ENCODE peak calls at places on chromosomes 2 and 18, in eight cellular contexts. Y is AG04449, X is brain microvascular endothelial cell, V is RWPE2, N is fibroblast of mammary gland, T is Panc1, Q is astrocyte of the spinal cord, O is fibroblast of pulmonary artery. E is an unnamed sample.

GRCh38 chr2:28751956-28752607 is 452 bp downstream of the PPP1CB start:
- DNase-seq in Y (no peak), X (no peak), V (no peak), N (no peak), T (no peak), Q (no peak), O (no peak), E (no peak)

GRCh38 chr2:86274918-86275275 is 62.5 kb downstream of the REEP1 start:
- DNase-seq in Y (no peak), X (no peak), V (no peak), N (peak; percentile 37), T (no peak), Q (peak; percentile 48), O (peak; percentile 11), E (no peak)

GRCh38 chr18:73279499-73279898 is 411.7 kb upstream of the NETO1 start:
- DNase-seq in Y (no peak), X (no peak), V (no peak), N (no peak), T (no peak), Q (no peak), O (no peak), E (no peak)

GRCh38 chr2:170685591-170685990 is 29.5 kb upstream of the SP5 start:
- DNase-seq in Y (no peak), X (no peak), V (no peak), N (no peak), T (no peak), Q (no peak), O (no peak), E (no peak)

GRCh38 chr2:240216197-240216596 is 75.7 kb upstream of the OTOS start:
- DNase-seq in Y (no peak), X (no peak), V (no peak), N (no peak), T (no peak), Q (no peak), O (no peak), E (no peak)

GRCh38 chr2:217657252-217657651 is 345.5 kb downstream of the TNS1 start:
- DNase-seq in Y (no peak), X (no peak), V (no peak), N (no peak), T (no peak), Q (no peak), O (no peak), E (no peak)

GRCh38 chr2:219454217-219454616 is 19.6 kb downstream of the SPEG start:
- DNase-seq in Y (no peak), X (no peak), V (peak; percentile 34), N (no peak), T (no peak), Q (peak; percentile 79), O (no peak), E (no peak)

GRCh38 chr2:118830121-118830520 is 17.3 kb downstream of the EN1 start:
- DNase-seq in Y (no peak), X (no peak), V (no peak), N (peak; percentile 84), T (no peak), Q (no peak), O (no peak), E (no peak)

GRCh38 chr2:136347976-136348375 is 230.0 kb upstream of the CXCR4 start:
- DNase-seq in Y (no peak), X (no peak), V (no peak), N (no peak), T (no peak), Q (no peak), O (no peak), E (no peak)

GRCh38 chr2:187349328-187349944 is 98.6 kb downstream of the CALCRL start:
- DNase-seq in Y (no peak), X (no peak), V (no peak), N (peak; percentile 80), T (no peak), Q (no peak), O (peak; percentile 78), E (peak; percentile 61)

DNA sequence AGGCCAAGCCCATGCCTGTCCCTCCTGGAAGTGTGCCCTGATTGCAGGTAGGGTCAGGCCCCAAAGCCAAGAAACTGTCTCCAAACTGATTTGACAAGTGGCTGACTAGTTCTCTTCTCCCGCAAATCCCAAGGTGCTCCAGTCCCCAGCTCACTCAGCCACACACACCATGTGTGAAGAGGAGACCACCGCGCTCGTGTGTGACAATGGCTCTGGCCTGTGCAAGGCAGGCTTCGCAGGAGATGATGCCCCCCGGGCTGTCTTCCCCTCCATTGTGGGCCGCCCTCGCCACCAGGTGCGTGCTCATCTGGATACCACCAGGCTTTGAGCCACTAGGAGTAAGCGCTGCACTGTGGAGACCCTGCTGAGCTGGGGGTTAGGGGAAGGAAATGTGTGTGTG is 8.3 kb downstream of the ACTG2 start:
- DNase-seq in Y (no peak), X (no peak), V (no peak), N (no peak), T (no peak), Q (no peak), O (no peak), E (no peak)
- H3K4me3 ChIP-seq in Y (no peak overlapping the region), X (no peak overlapping the region), V (no peak overlapping the region), N (no peak overlapping the region), T (no peak overlapping the region), Q (no peak overlapping the region), O (no peak overlapping the region), E (no peak overlapping the region)

GRCh38 chr18:35024196-35024595 is 17.0 kb upstream of the MAPRE2 start:
- DNase-seq in Y (no peak), X (no peak), V (no peak), N (peak; percentile 44), T (no peak), Q (no peak), O (no peak), E (peak; percentile 14)

GRCh38 chr18:35028556-35028955 is 12.7 kb upstream of the MAPRE2 start:
- DNase-seq in Y (no peak), X (no peak), V (no peak), N (peak; percentile 74), T (no peak), Q (no peak), O (no peak), E (no peak)

GRCh38 chr18:35027206-35027605 is 14.0 kb upstream of the MAPRE2 start:
- DNase-seq in Y (no peak), X (no peak), V (no peak), N (no peak), T (no peak), Q (no peak), O (no peak), E (no peak)

GRCh38 chr18:35024965-35025364 is 16.2 kb upstream of the MAPRE2 start:
- DNase-seq in Y (peak; percentile 64), X (peak; percentile 34), V (no peak), N (peak; percentile 89), T (no peak), Q (peak; percentile 69), O (peak; percentile 91), E (peak; percentile 33)

DNA sequence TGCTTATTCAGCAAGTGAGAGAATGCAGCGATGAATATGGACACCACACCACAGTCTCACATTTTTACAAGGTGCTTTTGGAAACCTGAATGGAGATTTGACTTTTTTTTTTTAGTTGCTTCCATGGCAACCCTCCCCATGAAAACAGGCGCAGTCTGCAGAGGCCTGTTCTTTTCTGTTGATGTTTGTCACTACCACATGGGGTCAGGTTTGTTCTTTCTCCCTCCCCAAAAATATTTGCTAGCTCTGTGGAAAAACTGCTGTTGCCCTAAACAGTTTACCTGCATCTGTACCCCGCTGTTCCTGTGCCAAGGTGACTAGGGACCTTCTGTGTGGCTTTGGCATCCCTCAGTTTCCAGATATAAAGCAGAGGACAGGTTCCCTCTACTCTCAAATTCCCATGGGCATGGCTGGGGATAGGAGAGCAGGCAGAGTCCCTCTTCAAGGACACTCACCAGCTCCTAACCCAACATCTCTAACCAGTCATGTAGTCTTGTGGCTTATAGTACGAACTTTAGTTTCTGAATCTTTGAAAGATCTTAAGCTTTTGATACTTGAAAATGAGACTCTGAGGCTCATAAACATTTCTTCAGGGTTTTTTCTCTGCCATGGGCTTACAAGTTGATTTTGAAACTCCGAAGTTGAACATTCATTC is 14.7 kb upstream of the MAPRE2 start:
- DNase-seq in Y (no peak), X (no peak), V (no peak), N (no peak), T (no peak), Q (no peak), O (no peak), E (no peak)
- TF ChIP-seq CTCF in Y (no peak), X (no peak), V (no peak), N (no peak), T (peak; percentile 2), Q (no peak), O (no peak), E (no peak)

DNA sequence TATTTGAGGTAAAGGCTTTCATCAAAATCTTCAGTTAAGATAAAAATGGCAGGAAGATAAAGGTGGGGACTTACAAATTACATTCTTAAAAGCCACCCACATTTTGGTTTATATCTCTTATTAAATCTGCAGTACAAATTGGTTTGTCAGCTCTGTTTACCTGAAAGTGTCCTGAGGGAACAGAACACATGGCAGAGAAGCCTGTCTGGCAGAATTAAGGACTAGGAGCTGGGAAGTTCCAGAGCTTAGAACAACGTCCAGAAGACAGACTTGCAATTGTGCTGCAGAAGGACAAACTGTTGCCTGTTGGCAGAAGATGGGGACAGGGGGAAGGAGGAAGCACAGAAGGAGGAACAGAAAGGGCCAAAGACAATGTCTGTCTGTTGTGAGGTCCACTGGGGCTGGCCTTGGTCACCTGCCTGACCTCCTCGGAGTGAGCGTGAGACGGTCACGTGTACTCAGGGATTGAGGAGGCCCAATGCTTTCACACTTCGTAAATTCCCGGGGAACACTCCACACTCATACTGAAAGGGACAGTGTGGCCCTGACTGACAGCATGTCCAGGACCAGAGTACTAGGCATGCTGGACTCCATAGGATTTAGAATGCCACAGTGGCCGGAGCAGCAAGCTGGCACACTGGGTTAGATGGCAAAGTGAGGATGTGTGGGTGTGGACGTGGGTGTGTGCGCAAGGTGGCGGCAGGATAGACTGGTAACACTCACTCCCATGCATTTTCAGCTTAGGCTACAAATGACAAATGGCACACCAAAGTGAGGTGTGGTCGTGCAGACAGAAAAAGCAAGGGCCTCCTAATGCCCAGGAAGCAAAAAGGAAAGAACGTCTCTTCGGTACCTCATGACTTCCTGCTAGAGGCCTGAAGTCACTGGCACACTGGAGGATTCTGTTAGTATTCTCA is 210.9 kb upstream of the REV1 start:
- DNase-seq in Y (no peak), X (no peak), V (no peak), N (no peak), T (no peak), Q (no peak), O (no peak), E (peak; percentile 2)
- H3K4me3 ChIP-seq in Y (no peak overlapping the region), X (no peak overlapping the region), V (no peak overlapping the region), N (no peak overlapping the region), T (no peak overlapping the region), Q (no peak overlapping the region), O (no peak overlapping the region), E (no peak overlapping the region)

DNA sequence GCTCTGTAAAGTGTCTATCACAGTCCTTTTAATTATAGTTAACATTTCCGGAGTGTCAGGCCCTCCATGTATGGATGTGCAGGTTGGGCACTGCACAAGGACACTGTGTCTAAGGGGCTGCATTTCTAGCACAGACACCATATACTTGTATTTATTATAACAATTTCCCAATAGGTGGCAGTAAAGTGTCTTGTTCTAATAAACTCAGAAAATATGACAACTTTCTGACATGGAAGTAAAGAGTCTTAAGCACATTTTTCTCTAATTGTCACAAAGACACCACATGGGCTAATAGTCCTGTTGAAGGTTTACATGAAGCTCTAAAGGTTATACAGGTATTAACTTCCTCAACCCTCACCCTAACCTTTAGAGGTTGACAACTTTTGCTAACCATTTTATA is 156.6 kb downstream of the DYSF start:
- DNase-seq in Y (peak; percentile 7), X (no peak), V (no peak), N (peak; percentile 46), T (peak; percentile 27), Q (peak; percentile 60), O (peak; percentile 63), E (peak; percentile 55)
- TF ChIP-seq CTCF in Y (peak; percentile 23), X (peak; percentile 21), V (peak; percentile 48), N (peak; percentile 31), T (no peak), Q (peak; percentile 22), O (peak; percentile 29), E (peak; percentile 15)

GRCh38 chr2:181312515-181312927 is 144.7 kb upstream of the ITGA4 start:
- DNase-seq in Y (no peak), X (no peak), V (no peak), N (no peak), T (no peak), Q (no peak), O (no peak), E (no peak)
- H3K4me3 ChIP-seq in Y (no peak overlapping the region), X (no peak overlapping the region), V (no peak overlapping the region), N (no peak overlapping the region), T (no peak overlapping the region), Q (no peak overlapping the region), O (no peak overlapping the region), E (no peak overlapping the region)

E was measured in epithelial cell of esophagus.